ENCODE peak calls at places on chromosomes 7 and 10, in eight cellular contexts. O is keratinocyte, T is GM23248, J is trophoblast cell, Q is OCI-LY7, F is IMR-90, D is fibroblast of lung, A is mammary epithelial cell. B is an unnamed sample. For H3K36me3, the result is how much of the 10 kb centered on the place peaks cover.

GRCh38 chr10:13890617-13891541 is 304.1 kb downstream of the PRPF18 start:
- DNase-seq in D (peak), O (no peak), J (no peak), T (peak), Q (no peak), F (peak), A (no peak), B (peak)

GRCh38 chr7:55185941-55186609 is 167.3 kb downstream of the EGFR start:
- DNase-seq in J (peak), T (peak), D (peak), O (peak), F (peak), A (peak), Q (no peak), B (peak)

GRCh38 chr10:125094111-125094705 is 66.2 kb downstream of the CTBP2 start:
- DNase-seq in T (no peak), D (no peak), O (no peak), A (no peak), Q (no peak), J (no peak), F (no peak), B (no peak)

GRCh38 chr10:24871006-24871405 is 81.4 kb downstream of the PRTFDC1 start:
- DNase-seq in J (no peak), F (no peak), O (no peak), Q (no peak), D (peak), T (no peak), A (no peak), B (no peak)

GRCh38 chr10:22437620-22438588 is 92.6 kb downstream of the SPAG6 start:
- DNase-seq in T (peak), J (no peak), F (peak), O (no peak), D (no peak), Q (no peak), A (no peak), B (no peak)

GRCh38 chr7:55074008-55074499 is 55.2 kb downstream of the EGFR start:
- DNase-seq in F (peak), T (peak), A (peak), Q (peak), J (peak), D (peak), O (peak), B (peak)

GRCh38 chr10:18254086-18254485 is 113.9 kb downstream of the CACNB2 start:
- DNase-seq in Q (no peak), A (no peak), O (no peak), F (peak), J (no peak), D (peak), T (peak), B (peak)

GRCh38 chr7:68800316-68800715 is 798.0 kb upstream of the AUTS2 start:
- DNase-seq in Q (no peak), A (no peak), D (no peak), O (peak), J (no peak), T (no peak), F (no peak), B (peak)

GRCh38 chr7:147911224-147911623 is 679.3 kb upstream of the C7orf33 start:
- DNase-seq in Q (no peak), A (no peak), O (no peak), T (no peak), J (no peak), F (no peak), D (no peak), B (no peak)

GRCh38 chr7:33062023-33062781 is at the start of gene NT5C3A:
- DNase-seq in T (peak), A (peak), J (peak), O (no peak), Q (peak), D (peak), F (no peak), B (no peak)

GRCh38 chr7:44959956-44960640 is 18.7 kb downstream of the MYO1G start:
- DNase-seq in A (no peak), T (no peak), J (no peak), O (no peak), Q (no peak), F (no peak), D (no peak), B (no peak)

GRCh38 chr7:117673839-117674238 is 194.0 kb downstream of the CFTR start:
- DNase-seq in J (no peak), F (peak), D (peak), A (peak), O (peak), Q (peak), T (peak), B (peak)

GRCh38 chr10:127877116-127877515 is 15.6 kb downstream of the CLRN3 start:
- DNase-seq in T (no peak), Q (no peak), O (no peak), F (no peak), J (no peak), D (no peak), A (peak), B (no peak)

GRCh38 chr10:7855205-7855604 is 36.9 kb downstream of the TAF3 start:
- DNase-seq in T (no peak), A (no peak), Q (no peak), O (no peak), D (no peak), F (no peak), J (peak), B (no peak)

DNA sequence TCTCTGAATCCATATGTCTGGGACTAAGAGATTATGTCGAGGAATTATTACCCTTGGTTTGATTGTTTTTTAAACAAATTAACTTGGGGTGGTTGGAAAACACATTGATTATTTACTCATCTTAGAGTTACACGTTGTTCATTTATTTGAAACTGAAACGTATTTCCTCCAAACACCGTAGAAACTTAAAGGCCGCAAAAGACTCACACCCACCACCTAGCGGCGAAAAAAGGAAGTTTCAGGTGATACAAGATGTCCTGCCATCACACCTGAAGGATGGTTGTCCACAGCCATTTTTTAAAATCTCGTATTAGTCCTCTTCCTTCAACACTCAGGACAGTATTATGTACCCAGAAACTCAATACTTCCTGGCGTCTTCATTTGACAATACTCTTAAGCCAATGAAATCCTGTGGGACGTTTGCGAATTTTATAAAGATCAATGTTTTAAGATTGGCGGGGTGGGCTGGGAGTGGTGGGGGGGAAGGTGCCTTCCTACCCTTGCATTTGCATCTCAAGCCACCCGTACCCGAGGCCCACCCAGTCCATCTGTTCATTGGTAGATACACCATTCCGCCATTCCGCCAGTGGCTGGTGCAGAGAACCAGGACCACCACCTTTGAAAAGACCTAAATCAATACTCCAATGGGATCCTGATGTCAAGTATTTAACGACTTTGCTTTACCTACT is 1.4 kb upstream of the LCOR start:
- DNase-seq in F (peak), J (peak), O (peak), A (peak), D (peak), Q (peak), T (peak), B (peak)
- H3K4me3 ChIP-seq in F (no peak), J (no peak), O (no peak), A (no peak), D (no peak), Q (peak), T (no peak), B (no peak)

GRCh38 chr10:99787782-99788181 is 5.3 kb downstream of the ABCC2 start:
- DNase-seq in J (no peak), Q (no peak), F (no peak), T (no peak), O (no peak), D (no peak), A (no peak), B (no peak)
- H3K4me2 ChIP-seq in J (no peak), Q (no peak), F (no peak), T (peak), O (no peak), D (no peak), A (no peak), B (no peak)

GRCh38 chr7:92179393-92179924 is 517 bp upstream of the LRRD1 start:
- DNase-seq in A (no peak), D (no peak), J (no peak), T (peak), F (peak), Q (no peak), O (no peak), B (peak)
- H3K36me3 ChIP-seq in A (under half), D (under half), J (under half), T (under half), F (under half), Q (under half), O (under half), B (under half)

GRCh38 chr7:111730476-111731300 is 168.4 kb upstream of the IMMP2L start:
- DNase-seq in J (no peak), T (peak), Q (peak), F (peak), O (no peak), A (peak), D (peak), B (peak)

GRCh38 chr7:111728635-111728995 is 166.3 kb upstream of the IMMP2L start:
- DNase-seq in T (no peak), D (no peak), J (no peak), A (no peak), Q (no peak), F (no peak), O (no peak), B (no peak)

GRCh38 chr7:111732923-111733322 is 170.6 kb upstream of the IMMP2L start:
- DNase-seq in A (no peak), D (no peak), J (no peak), F (no peak), Q (no peak), T (no peak), O (no peak), B (no peak)

GRCh38 chr7:111729483-111729882 is 167.2 kb upstream of the IMMP2L start:
- DNase-seq in Q (no peak), O (no peak), T (no peak), A (no peak), J (no peak), F (no peak), D (no peak), B (no peak)

DNA sequence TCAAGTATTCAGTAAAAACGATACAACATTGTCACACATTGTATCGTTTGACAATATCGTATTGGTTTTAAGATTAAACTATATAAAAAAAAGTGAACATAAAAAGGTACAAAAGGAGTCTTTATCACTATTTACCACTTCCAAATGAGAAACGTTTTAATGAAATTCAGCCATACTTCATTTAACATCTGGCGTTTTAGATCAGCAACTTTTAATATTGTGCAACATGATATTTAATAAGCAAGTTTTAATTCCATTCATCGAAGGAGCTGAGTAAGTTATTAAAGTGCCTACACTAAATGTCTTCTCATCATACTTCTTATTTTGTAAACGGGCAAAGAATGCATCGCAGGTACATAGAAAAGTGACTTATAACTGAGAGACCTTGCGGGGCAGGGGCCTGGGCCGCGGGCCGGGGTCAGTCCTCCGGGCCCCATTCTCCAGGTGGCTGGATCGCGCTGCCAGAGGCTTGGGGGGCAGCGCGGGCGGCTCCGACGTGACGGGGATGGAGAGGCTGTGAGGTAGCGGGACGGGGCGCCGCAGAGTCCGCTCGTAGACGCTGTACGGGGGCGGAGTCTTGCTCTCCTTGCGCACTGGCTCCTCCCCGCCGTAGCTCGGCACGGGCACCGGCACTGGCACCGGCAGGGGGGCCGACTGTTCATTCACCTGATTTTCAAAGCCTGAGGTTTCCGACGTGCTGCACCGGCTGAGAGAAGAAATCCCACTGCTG is 165.8 kb upstream of the IMMP2L start:
- DNase-seq in F (no peak), J (no peak), T (no peak), D (no peak), A (no peak), O (no peak), Q (no peak), B (no peak)
- H3K4me3 ChIP-seq in F (no peak), J (no peak), T (no peak), D (no peak), A (no peak), O (no peak), Q (no peak), B (no peak)

GRCh38 chr10:34186013-34186412 is 629.1 kb downstream of the PARD3 start:
- DNase-seq in F (no peak), T (no peak), Q (no peak), O (no peak), J (no peak), A (no peak), D (no peak), B (no peak)
- H3K4me2 ChIP-seq in F (no peak), T (no peak), Q (no peak), O (no peak), J (no peak), A (no peak), D (no peak), B (no peak)

GRCh38 chr7:79711660-79712059 is 258.2 kb upstream of the MAGI2 start:
- DNase-seq in J (no peak), F (no peak), T (no peak), O (no peak), D (no peak), Q (no peak), A (no peak), B (no peak)
- H3K36me3 ChIP-seq in J (under half), F (under half), T (under half), O (under half), D (under half), Q (under half), A (under half), B (under half)

B was measured in astrocyte.